ENCODE peak calls at places on chromosomes 13 and 19, in nine cellular contexts. One of them, this sample, is unnamed. For H3K4me1, the result is how much of the 10 kb centered on the place peaks cover.

GRCh38 chr13:109781384-109782065 is 4.9 kb downstream of the IRS2 start:
- DNase-seq in naive thymus-derived CD4-positive, alpha-beta T cell: no peak
- DNase-seq in tibial nerve: no peak
- DNase-seq in breast epithelium: no peak
- DNase-seq in kidney: peak
- DNase-seq in GM23248: peak
- DNase-seq in body of pancreas: no peak
- DNase-seq in Peyer's patch: no peak
- DNase-seq in CD8-positive, alpha-beta T cell: no peak
- DNase-seq in this sample: no peak

GRCh38 chr19:48501446-48501960 is 10.1 kb downstream of the LMTK3 start:
- DNase-seq in tibial nerve: no peak
- DNase-seq in GM23248: no peak
- DNase-seq in kidney: peak
- DNase-seq in CD8-positive, alpha-beta T cell: no peak
- DNase-seq in naive thymus-derived CD4-positive, alpha-beta T cell: no peak
- DNase-seq in Peyer's patch: peak
- DNase-seq in breast epithelium: no peak
- DNase-seq in body of pancreas: peak
- DNase-seq in this sample: no peak

GRCh38 chr13:21060063-21060826 is 1.1 kb downstream of the LATS2 start:
- DNase-seq in CD8-positive, alpha-beta T cell: no peak
- DNase-seq in naive thymus-derived CD4-positive, alpha-beta T cell: peak
- DNase-seq in tibial nerve: no peak
- DNase-seq in kidney: peak
- DNase-seq in body of pancreas: peak
- DNase-seq in breast epithelium: no peak
- DNase-seq in Peyer's patch: peak
- DNase-seq in GM23248: peak
- DNase-seq in this sample: peak

GRCh38 chr19:48644839-48645651 is 942 bp downstream of the CA11 start:
- DNase-seq in kidney: peak
- DNase-seq in body of pancreas: peak
- DNase-seq in breast epithelium: no peak
- DNase-seq in tibial nerve: peak
- DNase-seq in GM23248: peak
- DNase-seq in Peyer's patch: peak
- DNase-seq in CD8-positive, alpha-beta T cell: peak
- DNase-seq in naive thymus-derived CD4-positive, alpha-beta T cell: no peak
- DNase-seq in this sample: peak

GRCh38 chr13:48333976-48334375 is 30.4 kb downstream of the RB1 start:
- DNase-seq in Peyer's patch: no peak
- DNase-seq in breast epithelium: no peak
- DNase-seq in body of pancreas: no peak
- DNase-seq in kidney: no peak
- DNase-seq in CD8-positive, alpha-beta T cell: no peak
- DNase-seq in naive thymus-derived CD4-positive, alpha-beta T cell: no peak
- DNase-seq in tibial nerve: no peak
- DNase-seq in GM23248: peak
- DNase-seq in this sample: no peak

GRCh38 chr13:112097770-112098169 is 30.8 kb downstream of the SOX1 start:
- DNase-seq in Peyer's patch: no peak
- DNase-seq in tibial nerve: no peak
- DNase-seq in kidney: no peak
- DNase-seq in CD8-positive, alpha-beta T cell: no peak
- DNase-seq in body of pancreas: no peak
- DNase-seq in naive thymus-derived CD4-positive, alpha-beta T cell: no peak
- DNase-seq in breast epithelium: no peak
- DNase-seq in GM23248: no peak
- DNase-seq in this sample: no peak

GRCh38 chr13:41955605-41956004 is 5.3 kb downstream of the VWA8 start:
- DNase-seq in body of pancreas: no peak
- DNase-seq in Peyer's patch: no peak
- DNase-seq in naive thymus-derived CD4-positive, alpha-beta T cell: no peak
- DNase-seq in GM23248: no peak
- DNase-seq in CD8-positive, alpha-beta T cell: no peak
- DNase-seq in kidney: no peak
- DNase-seq in breast epithelium: no peak
- DNase-seq in tibial nerve: no peak
- DNase-seq in this sample: no peak

GRCh38 chr13:109880371-109881346 is 94.3 kb upstream of the IRS2 start:
- DNase-seq in GM23248: no peak
- DNase-seq in naive thymus-derived CD4-positive, alpha-beta T cell: no peak
- DNase-seq in CD8-positive, alpha-beta T cell: no peak
- DNase-seq in breast epithelium: no peak
- DNase-seq in tibial nerve: no peak
- DNase-seq in body of pancreas: no peak
- DNase-seq in kidney: no peak
- DNase-seq in Peyer's patch: no peak
- DNase-seq in this sample: no peak

GRCh38 chr13:109336730-109337129 is 449.7 kb downstream of the IRS2 start:
- DNase-seq in tibial nerve: no peak
- DNase-seq in naive thymus-derived CD4-positive, alpha-beta T cell: no peak
- DNase-seq in Peyer's patch: no peak
- DNase-seq in GM23248: peak
- DNase-seq in kidney: no peak
- DNase-seq in CD8-positive, alpha-beta T cell: no peak
- DNase-seq in body of pancreas: no peak
- DNase-seq in breast epithelium: no peak
- DNase-seq in this sample: no peak

GRCh38 chr13:59425211-59425721 is 738.5 kb downstream of the DIAPH3 start:
- DNase-seq in breast epithelium: no peak
- DNase-seq in tibial nerve: no peak
- DNase-seq in naive thymus-derived CD4-positive, alpha-beta T cell: no peak
- DNase-seq in body of pancreas: no peak
- DNase-seq in GM23248: peak
- DNase-seq in Peyer's patch: no peak
- DNase-seq in kidney: no peak
- DNase-seq in CD8-positive, alpha-beta T cell: no peak
- DNase-seq in this sample: no peak

GRCh38 chr13:85501616-85502015 is 297.6 kb downstream of the SLITRK6 start:
- DNase-seq in naive thymus-derived CD4-positive, alpha-beta T cell: no peak
- DNase-seq in kidney: no peak
- DNase-seq in CD8-positive, alpha-beta T cell: no peak
- DNase-seq in breast epithelium: no peak
- DNase-seq in Peyer's patch: no peak
- DNase-seq in body of pancreas: no peak
- DNase-seq in tibial nerve: no peak
- DNase-seq in GM23248: no peak
- DNase-seq in this sample: no peak

GRCh38 chr19:51777570-51778460 is 16.8 kb downstream of the FPR2 start:
- DNase-seq in kidney: peak
- DNase-seq in breast epithelium: no peak
- DNase-seq in tibial nerve: no peak
- DNase-seq in Peyer's patch: peak
- DNase-seq in CD8-positive, alpha-beta T cell: peak
- DNase-seq in GM23248: peak
- DNase-seq in body of pancreas: peak
- DNase-seq in naive thymus-derived CD4-positive, alpha-beta T cell: no peak
- DNase-seq in this sample: peak

DNA sequence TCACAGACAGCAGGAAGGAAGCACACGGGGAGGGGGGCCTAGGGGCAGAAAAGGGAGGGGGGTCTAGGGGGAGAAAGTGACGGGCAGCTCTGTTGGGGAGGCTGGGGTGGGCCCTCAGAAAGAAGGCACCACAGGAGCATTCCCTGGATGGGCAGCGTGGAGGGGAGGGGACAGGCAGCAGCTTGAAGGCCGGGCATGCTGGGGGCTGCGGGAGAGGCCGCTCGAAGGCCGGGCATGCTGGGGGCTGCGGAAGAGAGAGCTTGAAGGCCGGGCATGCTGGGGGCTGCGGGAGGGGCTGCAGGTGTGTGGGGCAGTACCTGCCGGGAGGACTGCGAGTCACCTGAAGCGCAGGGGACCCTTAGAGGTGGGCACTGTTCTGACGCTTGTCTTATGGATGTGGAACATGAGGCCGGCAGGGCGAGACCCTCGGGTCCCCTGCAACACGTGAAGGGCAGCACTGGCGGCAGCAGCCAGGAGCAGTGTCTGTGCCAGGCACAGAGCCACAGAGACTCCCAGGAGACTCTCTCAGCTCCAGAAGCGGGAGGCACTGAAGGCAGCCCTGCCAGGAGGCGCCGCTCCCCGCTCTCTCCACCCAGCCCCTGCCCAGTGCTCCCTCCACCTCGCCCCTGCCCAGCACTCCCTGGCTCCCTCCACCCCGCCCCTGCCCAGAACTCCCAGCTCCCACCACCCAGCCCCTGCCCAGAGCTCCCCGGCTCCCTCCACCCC is 13.3 kb downstream of the ZNF787 start:
- DNase-seq in tibial nerve: no peak
- DNase-seq in naive thymus-derived CD4-positive, alpha-beta T cell: no peak
- DNase-seq in Peyer's patch: no peak
- DNase-seq in kidney: no peak
- DNase-seq in body of pancreas: peak
- DNase-seq in CD8-positive, alpha-beta T cell: no peak
- DNase-seq in breast epithelium: no peak
- DNase-seq in GM23248: no peak
- DNase-seq in this sample: peak
- H3K27ac ChIP-seq in tibial nerve: peak
- H3K27ac ChIP-seq in naive thymus-derived CD4-positive, alpha-beta T cell: no peak
- H3K27ac ChIP-seq in Peyer's patch: no peak
- H3K27ac ChIP-seq in kidney: no peak
- H3K27ac ChIP-seq in body of pancreas: peak
- H3K27ac ChIP-seq in CD8-positive, alpha-beta T cell: no peak
- H3K27ac ChIP-seq in breast epithelium: peak
- H3K27ac ChIP-seq in GM23248: no peak
- H3K27ac ChIP-seq in this sample: no peak

DNA sequence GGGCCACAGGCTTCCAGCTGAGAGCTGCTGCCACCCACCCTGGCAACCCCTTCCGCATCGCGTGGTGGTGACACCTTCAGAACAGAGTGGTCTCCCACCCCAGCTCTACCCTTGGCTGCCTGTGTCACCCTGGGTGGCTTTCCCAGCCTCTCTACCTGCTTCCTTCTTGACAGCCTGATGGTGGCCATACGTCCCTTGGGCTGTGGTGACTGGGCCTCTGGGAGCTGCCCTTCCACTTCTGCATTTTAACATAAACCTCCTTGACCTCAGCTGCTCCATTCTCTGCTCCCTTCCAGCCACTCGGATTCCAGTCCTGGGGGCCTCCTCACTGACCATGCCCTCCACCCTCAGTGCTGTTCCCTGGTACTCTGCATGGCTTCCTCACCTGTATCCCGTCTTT is 17.1 kb downstream of the PAK4 start:
- DNase-seq in naive thymus-derived CD4-positive, alpha-beta T cell: no peak
- DNase-seq in breast epithelium: no peak
- DNase-seq in kidney: no peak
- DNase-seq in GM23248: no peak
- DNase-seq in CD8-positive, alpha-beta T cell: no peak
- DNase-seq in tibial nerve: no peak
- DNase-seq in Peyer's patch: no peak
- DNase-seq in body of pancreas: no peak
- DNase-seq in this sample: no peak
- H3K4me1 ChIP-seq in naive thymus-derived CD4-positive, alpha-beta T cell: under half
- H3K4me1 ChIP-seq in breast epithelium: under half
- H3K4me1 ChIP-seq in kidney: under half
- H3K4me1 ChIP-seq in GM23248: under half
- H3K4me1 ChIP-seq in CD8-positive, alpha-beta T cell: under half
- H3K4me1 ChIP-seq in tibial nerve: half or more
- H3K4me1 ChIP-seq in Peyer's patch: half or more
- H3K4me1 ChIP-seq in body of pancreas: half or more
- H3K4me1 ChIP-seq in this sample: under half

GRCh38 chr19:918481-919156 is 1.5 kb downstream of the KISS1R start:
- DNase-seq in kidney: no peak
- DNase-seq in tibial nerve: no peak
- DNase-seq in breast epithelium: no peak
- DNase-seq in naive thymus-derived CD4-positive, alpha-beta T cell: no peak
- DNase-seq in body of pancreas: no peak
- DNase-seq in Peyer's patch: no peak
- DNase-seq in CD8-positive, alpha-beta T cell: no peak
- DNase-seq in GM23248: no peak
- DNase-seq in this sample: no peak

GRCh38 chr19:918152-918437 is 962 bp downstream of the KISS1R start:
- DNase-seq in GM23248: no peak
- DNase-seq in breast epithelium: no peak
- DNase-seq in naive thymus-derived CD4-positive, alpha-beta T cell: no peak
- DNase-seq in kidney: no peak
- DNase-seq in tibial nerve: no peak
- DNase-seq in CD8-positive, alpha-beta T cell: no peak
- DNase-seq in Peyer's patch: no peak
- DNase-seq in body of pancreas: no peak
- DNase-seq in this sample: no peak

GRCh38 chr19:920051-920857 is 3.1 kb downstream of the KISS1R start:
- DNase-seq in Peyer's patch: peak
- DNase-seq in CD8-positive, alpha-beta T cell: peak
- DNase-seq in naive thymus-derived CD4-positive, alpha-beta T cell: peak
- DNase-seq in tibial nerve: no peak
- DNase-seq in GM23248: peak
- DNase-seq in kidney: no peak
- DNase-seq in body of pancreas: no peak
- DNase-seq in breast epithelium: no peak
- DNase-seq in this sample: no peak

GRCh38 chr19:917323-918151 is at the start of gene KISS1R:
- DNase-seq in naive thymus-derived CD4-positive, alpha-beta T cell: peak
- DNase-seq in tibial nerve: no peak
- DNase-seq in body of pancreas: no peak
- DNase-seq in breast epithelium: no peak
- DNase-seq in kidney: no peak
- DNase-seq in CD8-positive, alpha-beta T cell: peak
- DNase-seq in Peyer's patch: peak
- DNase-seq in GM23248: peak
- DNase-seq in this sample: no peak

GRCh38 chr19:919157-920050 is 2.3 kb downstream of the KISS1R start:
- DNase-seq in breast epithelium: no peak
- DNase-seq in CD8-positive, alpha-beta T cell: no peak
- DNase-seq in GM23248: no peak
- DNase-seq in Peyer's patch: peak
- DNase-seq in tibial nerve: no peak
- DNase-seq in naive thymus-derived CD4-positive, alpha-beta T cell: peak
- DNase-seq in body of pancreas: no peak
- DNase-seq in kidney: no peak
- DNase-seq in this sample: no peak
- H3K4me3 ChIP-seq in breast epithelium: peak
- H3K4me3 ChIP-seq in CD8-positive, alpha-beta T cell: peak
- H3K4me3 ChIP-seq in GM23248: no peak
- H3K4me3 ChIP-seq in Peyer's patch: peak
- H3K4me3 ChIP-seq in tibial nerve: peak
- H3K4me3 ChIP-seq in naive thymus-derived CD4-positive, alpha-beta T cell: peak
- H3K4me3 ChIP-seq in body of pancreas: no peak
- H3K4me3 ChIP-seq in kidney: no peak
- H3K4me3 ChIP-seq in this sample: no peak

DNA sequence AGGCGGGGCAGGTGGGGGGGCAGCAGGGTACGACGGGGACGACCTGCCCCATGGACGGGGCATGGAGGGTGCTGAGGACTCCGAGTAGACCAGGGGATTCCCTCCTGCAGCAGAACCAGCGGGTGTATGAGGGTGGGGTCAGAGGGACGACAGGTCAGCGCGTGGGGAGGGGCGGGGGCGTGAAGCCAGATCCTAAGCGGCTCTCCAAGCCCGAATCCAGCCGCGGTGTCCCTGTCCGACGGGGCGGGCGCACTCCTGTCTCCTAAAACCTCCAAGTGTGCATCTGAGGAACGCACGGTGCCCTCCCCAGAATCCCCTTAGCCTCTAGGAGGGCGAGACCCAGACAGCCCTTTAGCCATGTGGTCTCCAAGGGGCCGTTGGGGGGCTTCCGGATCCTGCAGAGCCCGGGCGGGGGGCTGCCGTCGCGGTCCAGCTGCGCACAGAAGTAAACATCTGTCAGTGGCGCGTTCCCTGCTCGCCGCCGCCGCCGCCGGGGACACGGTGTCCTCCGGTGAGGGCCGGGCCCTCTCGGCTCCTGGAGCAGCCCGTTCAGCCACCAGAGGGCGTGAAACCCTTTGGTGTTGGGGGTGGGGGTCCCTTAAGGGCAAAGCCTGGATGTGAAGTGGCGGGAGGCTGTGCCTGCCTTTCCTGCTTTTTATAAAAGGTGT is 732 bp downstream of the NRTN start:
- DNase-seq in Peyer's patch: peak
- DNase-seq in body of pancreas: peak
- DNase-seq in GM23248: peak
- DNase-seq in tibial nerve: no peak
- DNase-seq in CD8-positive, alpha-beta T cell: peak
- DNase-seq in naive thymus-derived CD4-positive, alpha-beta T cell: peak
- DNase-seq in breast epithelium: peak
- DNase-seq in kidney: peak
- DNase-seq in this sample: peak
- H3K27ac ChIP-seq in Peyer's patch: peak
- H3K27ac ChIP-seq in body of pancreas: peak
- H3K27ac ChIP-seq in GM23248: no peak
- H3K27ac ChIP-seq in tibial nerve: no peak
- H3K27ac ChIP-seq in CD8-positive, alpha-beta T cell: no peak
- H3K27ac ChIP-seq in naive thymus-derived CD4-positive, alpha-beta T cell: peak
- H3K27ac ChIP-seq in breast epithelium: peak
- H3K27ac ChIP-seq in kidney: no peak
- H3K27ac ChIP-seq in this sample: peak

This sample was measured in heart right ventricle.